ENCODE peak calls at places on chromosomes 7 and 10, in five cellular contexts. P is NCI-H226; U is amniotic stem cell; L is ELR; E is stimulated activated CD8-positive, alpha-beta memory T cell treated with anti-CD3 and anti-CD28 coated beads, Interleukin-15, amount 100 ng/mL, for 1 hour. X is an unnamed sample.

GRCh38 chr7:55591282-55591931 is 19.1 kb upstream of the VOPP1 start:
- DNase-seq in P (no peak), U (no peak), L (no peak), E (no peak), X (no peak)

GRCh38 chr7:24882989-24883631 is 96.9 kb downstream of the OSBPL3 start:
- DNase-seq in P (peak), U (no peak), L (peak), E (no peak), X (no peak)

GRCh38 chr7:148334959-148335577 is 255.5 kb upstream of the C7orf33 start:
- DNase-seq in P (no peak), U (no peak), L (peak), E (no peak), X (no peak)

GRCh38 chr7:147161405-147161804 is 1044.8 kb downstream of the CNTNAP2 start:
- DNase-seq in P (no peak), U (no peak), L (no peak), E (no peak), X (no peak)

GRCh38 chr10:128060341-128060851 is 65.8 kb downstream of the MKI67 start:
- DNase-seq in P (no peak), U (no peak), L (no peak), E (no peak), X (no peak)

GRCh38 chr7:79988642-79989041 is 146.0 kb upstream of the GNAI1 start:
- DNase-seq in P (peak), U (no peak), L (peak), E (no peak), X (no peak)

GRCh38 chr10:11045995-11046394 is 28.3 kb downstream of the CELF2 start:
- DNase-seq in P (no peak), U (no peak), L (no peak), E (no peak), X (no peak)

GRCh38 chr7:88115258-88116195 is 104.3 kb downstream of the SRI start:
- DNase-seq in P (no peak), U (no peak), L (no peak), E (no peak), X (no peak)

GRCh38 chr10:43136995-43137700 is 1.1 kb upstream of the CSGALNACT2 start:
- DNase-seq in P (no peak), U (no peak), L (peak), E (no peak), X (no peak)

GRCh38 chr10:36063396-36063795 is 421.3 kb upstream of the FZD8 start:
- DNase-seq in P (no peak), U (no peak), L (no peak), E (no peak), X (no peak)

GRCh38 chr7:46146454-46147255 is 225.6 kb upstream of the IGFBP3 start:
- DNase-seq in P (peak), U (no peak), L (peak), E (no peak), X (no peak)

GRCh38 chr7:98869374-98870070 is at the start of gene TMEM130:
- DNase-seq in P (no peak), U (no peak), L (no peak), E (no peak), X (peak)

GRCh38 chr10:133616371-133617130 is 10.0 kb downstream of the FRG2B start:
- DNase-seq in P (no peak), U (no peak), L (no peak), E (no peak), X (no peak)

GRCh38 chr10:122239578-122240257 is 31.4 kb upstream of the BTBD16 start:
- DNase-seq in P (no peak), U (no peak), L (peak), E (no peak), X (no peak)

GRCh38 chr10:110430369-110431273 is 67.1 kb upstream of the DUSP5 start:
- DNase-seq in P (no peak), U (no peak), L (no peak), E (no peak), X (no peak)

GRCh38 chr10:75019360-75019759 is 92.1 kb upstream of the SAMD8 start:
- DNase-seq in P (no peak), U (no peak), L (peak), E (no peak), X (peak)